ENCODE peak calls at places on chromosomes 16 and 17, in six cellular contexts. F, C, V, S, U and D are unnamed samples. For H3K27me3 and H3K36me3, the result is how much of the 10 kb centered on the place peaks cover.

GRCh38 chr16:84423416-84423837 is 55.1 kb downstream of the ATP2C2 start:
- DNase-seq in F (no peak), C (no peak), V (no peak), S (no peak), U (no peak), D (peak)

GRCh38 chr16:47113130-47113529 is 30.6 kb downstream of the NETO2 start:
- DNase-seq in F (no peak), C (no peak), V (no peak), S (no peak), U (no peak), D (no peak)

GRCh38 chr16:29674188-29674587 is 4.8 kb upstream of the QPRT start:
- DNase-seq in F (no peak), C (peak), V (no peak), S (peak), U (peak), D (peak)

GRCh38 chr17:47725446-47726109 is 7.5 kb upstream of the TBX21 start:
- DNase-seq in F (no peak), C (no peak), V (no peak), S (no peak), U (no peak), D (no peak)

GRCh38 chr17:2013994-2014317 is 11.2 kb downstream of the RTN4RL1 start:
- DNase-seq in F (no peak), C (no peak), V (no peak), S (no peak), U (no peak), D (no peak)

GRCh38 chr17:7894226-7894625 is 5.6 kb downstream of the CHD3 start:
- DNase-seq in F (no peak), C (no peak), V (no peak), S (no peak), U (no peak), D (no peak)

GRCh38 chr16:29898786-29899515 is 399 bp downstream of the SEZ6L2 start:
- DNase-seq in F (peak), C (no peak), V (peak), S (no peak), U (no peak), D (no peak)

GRCh38 chr17:67126983-67127382 is 82.6 kb downstream of the CACNG1 start:
- DNase-seq in F (no peak), C (no peak), V (no peak), S (no peak), U (no peak), D (no peak)

GRCh38 chr17:51850206-51850605 is 308.3 kb downstream of the CA10 start:
- DNase-seq in F (no peak), C (no peak), V (no peak), S (no peak), U (no peak), D (no peak)

GRCh38 chr17:29617481-29618271 is 5.0 kb downstream of the CORO6 start:
- DNase-seq in F (peak), C (no peak), V (peak), S (no peak), U (peak), D (peak)
- H3K27me3 ChIP-seq in F (half or more), C (under half), V (half or more), S (under half), U (under half), D (under half)

DNA sequence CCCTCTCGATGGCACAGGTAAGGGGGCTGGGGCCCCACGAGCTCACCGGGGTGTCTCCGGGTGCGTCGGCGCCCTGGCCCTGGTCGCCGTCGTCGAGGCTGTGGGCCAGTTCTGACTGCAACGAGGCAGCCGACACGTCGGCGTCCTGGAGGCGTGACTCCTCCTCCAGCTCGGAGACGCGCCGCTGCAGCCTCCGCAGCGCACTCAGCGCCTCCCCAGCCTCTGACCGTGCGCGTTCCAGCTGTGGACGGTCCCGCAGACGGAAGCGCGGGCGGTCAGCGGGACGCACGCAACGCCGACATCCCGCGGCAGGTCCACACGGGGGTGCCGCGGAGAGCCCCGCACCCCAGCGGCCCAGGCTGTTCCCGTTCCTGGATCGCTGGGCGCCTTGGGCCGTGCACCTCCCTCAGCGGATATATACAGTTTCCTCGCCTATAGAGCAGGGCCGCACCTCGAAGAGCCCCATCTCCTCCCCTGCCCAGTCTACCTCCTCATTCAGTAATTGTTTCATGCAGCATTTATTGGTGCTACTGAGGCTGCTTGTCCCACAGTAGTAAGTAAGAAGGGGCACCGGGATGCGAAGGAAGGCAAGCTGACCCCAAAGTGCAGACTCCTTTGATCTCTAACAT is 5.8 kb downstream of the THOC6 start:
- DNase-seq in F (peak), C (no peak), V (no peak), S (no peak), U (no peak), D (no peak)
- H3K36me3 ChIP-seq in F (under half), C (under half), V (under half), S (under half), U (under half), D (under half)

DNA sequence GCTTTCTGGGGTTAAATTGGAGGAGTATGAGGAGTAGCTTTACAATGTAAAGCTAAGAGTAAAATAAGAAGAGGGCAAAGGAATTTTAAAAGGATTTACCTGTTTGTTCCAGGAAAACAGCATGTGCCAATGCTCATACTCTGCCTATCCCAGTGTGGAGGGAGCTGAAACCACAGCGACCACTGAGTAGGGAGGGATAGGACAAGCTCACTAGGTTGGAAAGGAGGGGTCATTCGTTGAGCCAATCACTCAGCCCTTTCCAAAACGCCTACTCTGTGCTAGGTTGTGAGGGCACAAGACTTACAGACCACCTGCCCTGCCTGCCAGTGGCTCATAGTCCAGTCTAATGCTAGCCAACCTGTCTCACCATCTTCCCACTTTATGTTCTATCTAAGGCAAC is 1.1 kb upstream of the DNAJC7 start:
- DNase-seq in F (no peak), C (no peak), V (no peak), S (no peak), U (no peak), D (no peak)
- H3K4me3 ChIP-seq in F (peak), C (peak), V (peak), S (no peak), U (no peak), D (no peak)

DNA sequence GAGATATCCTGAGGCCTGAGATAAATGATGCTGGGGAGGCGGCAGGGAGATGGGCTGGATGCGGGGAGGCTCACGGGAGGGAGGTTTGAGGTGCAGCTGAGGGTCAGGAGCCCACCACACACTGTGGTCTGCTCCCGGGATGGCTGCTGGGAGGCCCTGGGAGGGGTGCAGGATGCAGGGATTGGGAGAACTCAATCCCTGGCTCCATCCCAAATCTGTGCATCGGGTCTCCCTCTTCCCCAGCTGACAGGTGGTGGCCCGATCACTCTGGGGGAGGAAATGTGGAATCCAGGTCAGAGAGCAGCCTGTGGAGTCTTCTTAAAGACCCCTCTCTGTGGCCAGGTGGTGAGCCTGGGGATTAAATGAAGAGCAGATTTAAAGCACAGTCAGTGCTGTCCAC is 12.0 kb downstream of the PHB1 start:
- DNase-seq in F (no peak), C (no peak), V (no peak), S (no peak), U (no peak), D (no peak)
- H3K27me3 ChIP-seq in F (under half), C (under half), V (under half), S (under half), U (under half), D (under half)

DNA sequence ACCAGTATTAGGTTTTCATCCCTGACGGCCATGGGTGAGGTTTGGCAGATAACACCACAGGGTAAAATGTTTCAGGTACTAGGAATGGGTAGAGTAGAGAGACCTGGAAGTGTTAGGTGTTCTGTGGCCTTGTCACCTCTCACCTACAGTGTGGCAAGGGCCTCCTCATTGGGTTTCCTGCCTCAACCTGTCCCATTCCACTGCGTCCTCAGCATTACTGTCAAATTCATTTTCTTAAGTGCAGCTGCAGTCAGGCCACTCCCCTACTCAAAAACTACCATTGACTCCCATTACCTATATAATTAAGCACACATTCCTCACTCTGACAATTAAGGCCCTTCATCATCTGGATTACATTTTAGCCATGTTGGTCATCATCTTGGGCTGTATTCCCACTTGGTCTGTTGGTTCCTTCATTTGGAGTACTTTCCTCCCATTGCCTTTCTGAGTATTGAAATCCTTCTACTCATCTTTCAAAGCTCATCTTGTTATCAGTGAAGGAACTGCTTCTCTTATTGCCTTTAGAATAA is 64.5 kb downstream of the NUP88 start:
- DNase-seq in F (no peak), C (no peak), V (no peak), S (no peak), U (no peak), D (no peak)
- H3K36me3 ChIP-seq in F (under half), C (under half), V (under half), S (under half), U (under half), D (under half)

GRCh38 chr17:66126231-66126630 is 65.7 kb downstream of the CEP112 start:
- DNase-seq in F (no peak), C (no peak), V (no peak), S (no peak), U (no peak), D (no peak)
- H3K4me3 ChIP-seq in F (no peak), C (no peak), V (no peak), S (no peak), U (no peak), D (no peak)

DNA sequence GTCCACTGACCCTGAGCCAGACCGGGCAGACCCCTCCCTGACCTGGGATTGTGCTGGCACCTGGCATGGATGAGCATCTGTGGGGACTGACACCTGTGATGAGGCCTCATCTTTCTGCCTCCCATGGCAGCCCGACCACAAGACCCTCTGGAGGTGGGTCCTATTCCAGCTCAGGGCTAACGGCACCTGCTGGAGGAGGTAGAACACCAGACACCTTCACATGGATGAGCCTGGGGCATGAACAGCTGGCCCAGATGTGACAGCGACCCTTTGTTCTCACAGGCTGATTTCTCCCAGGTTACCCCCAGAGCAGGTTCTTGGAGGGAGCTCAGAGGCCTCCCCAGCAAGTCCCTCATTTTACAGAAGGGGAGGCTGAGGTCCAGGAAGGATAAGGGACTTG is 46.4 kb upstream of the PIK3R6 start:
- DNase-seq in F (no peak), C (no peak), V (no peak), S (no peak), U (no peak), D (no peak)
- H3K27me3 ChIP-seq in F (under half), C (under half), V (under half), S (under half), U (half or more), D (under half)